ENCODE peak calls at places on chromosome 22, in six cellular contexts. C is HCT116, P is GM12878, T is K562, B is fibroblast of lung, J is PC-3. M is an unnamed sample. For H3K36me3, the result is how much of the 10 kb centered on the place peaks cover.

GRCh38 chr22:17706451-17706900 is 67.8 kb downstream of the BID start:
- DNase-seq in P (peak), C (peak), B (peak), T (peak), J (peak), M (peak)

GRCh38 chr22:22348127-22348814 is 103.7 kb downstream of the VPREB1 start:
- DNase-seq in P (no peak), C (peak), T (peak), B (no peak), J (peak), M (peak)

GRCh38 chr22:44925465-44926123 is 84.2 kb downstream of the PHF21B start:
- DNase-seq in J (no peak), B (no peak), C (no peak), T (no peak), P (no peak), M (no peak)

GRCh38 chr22:18068381-18068988 is 9.3 kb upstream of the PEX26 start:
- DNase-seq in B (peak), T (no peak), C (no peak), J (no peak), P (no peak), M (no peak)

GRCh38 chr22:18033204-18033998 is 9.0 kb upstream of the MICAL3 start:
- DNase-seq in P (no peak), C (no peak), B (peak), T (no peak), J (peak), M (no peak)

GRCh38 chr22:37742374-37743092 is 45.7 kb downstream of the TRIOBP start:
- DNase-seq in C (peak), P (no peak), T (peak), J (peak), B (peak), M (no peak)

GRCh38 chr22:44051961-44052360 is 27.9 kb downstream of the PARVB start:
- DNase-seq in J (no peak), C (no peak), T (no peak), B (no peak), P (no peak), M (no peak)

GRCh38 chr22:31846161-31847115 is 92.6 kb downstream of the DEPDC5 start:
- DNase-seq in C (no peak), B (peak), P (no peak), T (peak), J (no peak), M (no peak)

GRCh38 chr22:19438286-19438685 is 5.9 kb downstream of the MRPL40 start:
- DNase-seq in J (no peak), P (no peak), T (no peak), B (no peak), C (no peak), M (no peak)

GRCh38 chr22:41380993-41381328 is 781 bp upstream of the TEF start:
- DNase-seq in C (peak), T (peak), B (peak), J (peak), P (no peak), M (no peak)

GRCh38 chr22:44398791-44399190 is 86.0 kb upstream of the SHISAL1 start:
- DNase-seq in B (no peak), J (no peak), C (no peak), T (no peak), P (no peak), M (no peak)

GRCh38 chr22:50208939-50209892 is 8.4 kb downstream of the SELENOO start:
- DNase-seq in B (no peak), P (no peak), C (no peak), J (no peak), T (no peak), M (no peak)

GRCh38 chr22:31639640-31640039 is 22.4 kb downstream of the PISD start:
- DNase-seq in C (no peak), T (no peak), P (no peak), J (peak), B (no peak), M (no peak)

GRCh38 chr22:31337178-31337577 is 9.0 kb downstream of the PATZ1 start:
- DNase-seq in C (no peak), P (no peak), B (no peak), J (peak), T (no peak), M (no peak)

GRCh38 chr22:32649515-32650200 is 151.8 kb upstream of the TIMP3 start:
- DNase-seq in T (peak), B (peak), C (no peak), P (no peak), J (no peak), M (no peak)

GRCh38 chr22:50082197-50082715 is 3.0 kb downstream of the MLC1 start:
- DNase-seq in J (no peak), C (no peak), P (no peak), T (no peak), B (no peak), M (no peak)

GRCh38 chr22:46445771-46446485 is 91.5 kb downstream of the CELSR1 start:
- DNase-seq in J (no peak), B (no peak), C (no peak), P (no peak), T (no peak), M (no peak)

GRCh38 chr22:46444390-46444854 is 93.0 kb downstream of the CELSR1 start:
- DNase-seq in B (no peak), C (no peak), T (no peak), J (no peak), P (no peak), M (no peak)

GRCh38 chr22:46446799-46447198 is 90.6 kb downstream of the CELSR1 start:
- DNase-seq in B (no peak), C (no peak), P (no peak), T (no peak), J (no peak), M (no peak)

GRCh38 chr22:46442217-46442853 is 95.1 kb downstream of the CELSR1 start:
- DNase-seq in B (no peak), P (no peak), T (no peak), J (no peak), C (no peak), M (no peak)

GRCh38 chr22:46443850-46444389 is 93.5 kb downstream of the CELSR1 start:
- DNase-seq in P (no peak), C (no peak), T (no peak), J (no peak), B (no peak), M (no peak)
- H2AFZ ChIP-seq in P (no peak), C (no peak), T (no peak), J (no peak), B (no peak), M (no peak)

GRCh38 chr22:35327690-35328471 is 28.2 kb downstream of the TOM1 start:
- DNase-seq in P (no peak), B (no peak), C (no peak), J (no peak), T (no peak), M (no peak)
- H3K36me3 ChIP-seq in P (under half), B (under half), C (under half), J (under half), T (under half), M (half or more)

DNA sequence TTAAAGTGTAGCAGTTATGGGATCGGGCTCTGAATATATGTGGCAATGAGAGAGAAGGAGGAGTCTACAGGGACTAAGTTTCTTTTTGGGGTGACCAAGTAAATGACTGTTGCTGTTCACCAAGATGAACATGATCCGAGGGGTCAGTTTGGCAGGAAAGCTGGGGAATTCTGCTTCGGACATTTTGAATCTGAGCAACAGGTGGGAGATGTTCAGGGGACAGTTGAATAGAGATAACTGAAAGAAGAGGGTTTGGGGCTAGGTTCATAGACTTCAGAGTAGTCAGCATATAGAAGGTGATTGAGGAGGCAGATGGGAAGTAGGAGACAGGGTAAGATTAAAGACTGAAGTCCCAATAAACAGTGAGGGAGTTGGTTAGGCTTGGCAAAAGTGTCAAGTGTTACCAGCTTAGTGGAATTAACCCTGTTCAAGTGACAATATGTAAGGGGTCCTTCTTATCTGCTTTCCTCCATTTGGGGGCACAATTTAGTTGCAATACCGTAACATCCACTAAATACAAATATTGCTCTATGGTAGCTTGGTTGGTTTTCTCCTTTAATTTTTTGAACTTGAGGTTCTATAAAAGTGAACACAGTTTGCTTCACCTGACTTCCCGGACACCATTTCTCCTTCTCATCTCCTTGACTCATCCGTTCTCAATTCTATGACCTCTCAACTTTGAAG is 2.9 kb upstream of the ENTHD1 start:
- DNase-seq in J (no peak), B (no peak), C (no peak), T (no peak), P (no peak), M (no peak)
- TF ChIP-seq EZH2 in J (no peak), B (no peak), C (no peak), T (no peak), P (no peak), M (no peak)

GRCh38 chr22:20466659-20467379 is 28.8 kb downstream of the KLHL22 start:
- DNase-seq in B (no peak), J (no peak), C (no peak), T (no peak), P (no peak), M (no peak)

GRCh38 chr22:20464096-20464614 is 26.5 kb upstream of the SCARF2 start:
- DNase-seq in B (no peak), T (no peak), P (no peak), C (no peak), J (no peak), M (no peak)

GRCh38 chr22:20465759-20466077 is 28.1 kb upstream of the SCARF2 start:
- DNase-seq in P (no peak), J (no peak), C (no peak), T (no peak), B (no peak), M (no peak)

GRCh38 chr22:20464912-20465758 is 27.5 kb upstream of the SCARF2 start:
- DNase-seq in C (no peak), J (no peak), T (no peak), B (no peak), P (no peak), M (no peak)

DNA sequence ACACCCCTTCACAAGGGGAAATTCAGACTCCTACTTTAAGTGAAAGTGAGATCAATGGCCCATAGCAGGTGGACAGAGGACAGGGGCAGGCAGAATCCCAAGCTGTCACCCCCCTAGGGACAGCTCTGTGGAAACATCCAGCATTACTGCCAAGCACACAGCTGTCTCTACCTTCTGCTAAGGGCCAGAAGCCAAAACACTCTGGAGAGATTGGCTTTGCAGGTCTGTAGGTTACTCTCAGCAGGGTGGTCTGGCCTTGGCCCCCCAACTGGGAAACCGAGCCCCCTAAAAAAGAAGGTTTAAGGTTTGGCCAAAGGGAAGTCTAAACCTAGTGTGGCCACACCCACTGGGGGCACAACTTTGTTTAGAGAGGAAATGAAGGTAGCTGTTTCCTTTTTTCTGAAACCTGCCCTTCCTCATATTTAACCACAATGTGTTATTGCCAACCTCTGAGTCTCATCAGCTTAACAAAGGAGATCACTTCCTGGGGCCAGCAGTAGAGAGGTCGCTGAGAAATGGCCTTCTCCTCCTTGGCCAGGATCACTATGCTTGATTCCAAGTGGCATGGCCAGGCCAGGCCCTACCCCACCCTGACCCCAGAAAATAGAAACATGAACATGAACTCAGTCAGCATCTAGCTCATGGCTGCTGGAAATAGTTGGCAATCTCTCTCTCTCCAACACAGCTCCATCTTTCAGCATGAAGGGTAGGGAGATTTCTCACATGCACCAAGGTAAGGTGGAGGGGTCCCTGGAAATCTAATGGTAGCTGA is 25.9 kb upstream of the SCARF2 start:
- DNase-seq in B (no peak), C (no peak), T (no peak), P (no peak), J (no peak), M (peak)
- H2AFZ ChIP-seq in B (no peak), C (no peak), T (no peak), P (peak), J (no peak), M (no peak)

DNA sequence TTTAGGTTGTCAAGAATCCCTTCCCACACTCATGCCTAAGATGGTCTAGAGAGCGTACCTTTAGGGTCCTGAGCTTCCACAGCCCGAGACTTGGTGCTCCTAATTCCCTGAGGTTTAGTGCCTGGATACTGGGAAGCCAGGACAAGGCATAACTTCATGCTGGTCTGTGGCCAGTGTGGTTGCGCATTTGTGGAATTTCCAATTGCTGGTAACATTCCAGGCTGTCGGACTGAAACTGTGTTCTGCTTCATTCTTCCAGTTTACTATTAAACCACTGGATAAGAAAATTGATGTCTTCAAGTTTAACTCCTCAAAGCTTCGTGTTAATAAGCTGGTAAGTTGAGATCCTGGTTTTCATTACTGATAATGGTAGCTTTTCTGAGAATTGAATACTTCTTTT is 55.1 kb upstream of the CABP7 start:
- DNase-seq in P (no peak), C (no peak), T (no peak), J (no peak), B (peak), M (no peak)
- H3K36me3 ChIP-seq in P (under half), C (under half), T (half or more), J (under half), B (under half), M (half or more)

DNA sequence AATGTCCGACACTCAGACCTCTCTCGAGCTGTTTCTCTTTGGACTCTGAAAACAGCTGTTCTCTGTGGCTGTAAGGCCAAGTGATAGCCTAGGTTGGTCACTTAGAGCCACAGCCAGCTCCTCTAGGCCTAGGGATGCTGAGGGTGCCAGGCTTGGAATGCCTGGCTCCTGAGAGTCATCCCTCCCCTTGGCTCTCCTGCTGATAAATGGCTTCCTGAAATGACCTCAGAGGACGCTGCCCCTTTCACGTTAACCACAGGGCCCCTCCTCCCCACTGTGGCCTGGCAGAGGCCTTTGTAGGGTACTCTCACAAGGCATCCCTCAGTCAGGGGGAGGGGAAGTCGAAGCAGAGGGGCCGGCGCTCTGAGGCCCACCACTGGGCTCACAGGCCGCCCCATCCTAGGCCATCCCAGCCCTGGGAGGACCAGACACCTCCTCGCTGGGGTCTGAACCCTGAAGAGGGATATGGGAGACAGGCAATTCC is 51.0 kb downstream of the ARFGAP3 start:
- DNase-seq in C (no peak), T (no peak), J (no peak), P (no peak), B (peak), M (no peak)
- TF ChIP-seq EZH2 in C (no peak), T (no peak), J (no peak), P (no peak), B (no peak), M (no peak)